ENCODE peak calls at places on chromosome X, in eight cellular contexts. C is neural progenitor cell, L is OCI-LY7, J is SK-N-SH, G is GM23338, U is PC-3, D is HCT116, P is hepatocyte. S is an unnamed sample.

GRCh38 chrX:68421651-68422050 is 11.6 kb downstream of the OPHN1 start:
- DNase-seq in C (no peak), L (no peak), J (no peak), G (no peak), U (no peak), D (no peak), P (no peak), S (no peak)

GRCh38 chrX:132199941-132200340 is 19.3 kb downstream of the RAP2C start:
- DNase-seq in C (no peak), L (no peak), J (no peak), G (no peak), U (peak; percentile 18), D (no peak), P (no peak), S (no peak)

GRCh38 chrX:130176354-130176776 is 4.6 kb downstream of the RAB33A start:
- DNase-seq in C (no peak), L (peak; percentile 63), J (no peak), G (no peak), U (no peak), D (no peak), P (no peak), S (peak; percentile 23)

GRCh38 chrX:15686818-15687685 is 22.4 kb upstream of the CLTRN start:
- DNase-seq in C (peak; percentile 80), L (peak; percentile 63), J (peak; percentile 63), G (peak; percentile 71), U (peak; percentile 81), D (peak; percentile 8), P (peak; percentile 84), S (peak; percentile 61)

GRCh38 chrX:37405954-37406353 is 56.8 kb downstream of the PRRG1 start:
- DNase-seq in C (no peak), L (no peak), J (no peak), G (no peak), U (no peak), D (no peak), P (no peak), S (no peak)

GRCh38 chrX:70030242-70030823 is 19.4 kb downstream of the AWAT2 start:
- DNase-seq in C (peak; percentile 71), L (peak; percentile 53), J (peak; percentile 52), G (peak; percentile 70), U (peak; percentile 69), D (peak; percentile 22), P (peak; percentile 62), S (peak; percentile 24)

GRCh38 chrX:77431227-77431626 is 16.0 kb upstream of the FGF16 start:
- DNase-seq in C (no peak), L (peak; percentile 8), J (no peak), G (peak; percentile 18), U (no peak), D (no peak), P (no peak), S (no peak)

GRCh38 chrX:131217878-131218486 is 71.1 kb downstream of the IGSF1 start:
- DNase-seq in C (no peak), L (no peak), J (no peak), G (no peak), U (no peak), D (no peak), P (peak; percentile 7), S (no peak)

GRCh38 chrX:69503835-69504625 is at the start of gene NALF2:
- DNase-seq in C (peak; percentile 90), L (peak; percentile 80), J (peak; percentile 86), G (peak; percentile 80), U (peak; percentile 50), D (peak; percentile 37), P (peak; percentile 79), S (peak; percentile 64)

GRCh38 chrX:9339603-9340569 is 125.0 kb upstream of the TBL1X start:
- DNase-seq in C (no peak), L (no peak), J (no peak), G (no peak), U (no peak), D (no peak), P (no peak), S (peak; percentile 86)

GRCh38 chrX:155046129-155046810 is 19.6 kb downstream of the FUNDC2 start:
- DNase-seq in C (no peak), L (no peak), J (no peak), G (no peak), U (no peak), D (no peak), P (no peak), S (no peak)

GRCh38 chrX:41332408-41332987 is 1.5 kb upstream of the DDX3X start:
- DNase-seq in C (no peak), L (peak; percentile 33), J (no peak), G (peak; percentile 24), U (no peak), D (no peak), P (peak; percentile 37), S (peak; percentile 23)

GRCh38 chrX:41108007-41108683 is 22.9 kb downstream of the USP9X start:
- DNase-seq in C (no peak), L (no peak), J (no peak), G (no peak), U (no peak), D (no peak), P (no peak), S (no peak)

GRCh38 chrX:16114640-16115039 is 8.7 kb upstream of the GRPR start:
- DNase-seq in C (no peak), L (no peak), J (no peak), G (no peak), U (no peak), D (no peak), P (no peak), S (no peak)

GRCh38 chrX:48474127-48474526 is 1.9 kb upstream of the FTSJ1 start:
- DNase-seq in C (peak; percentile 23), L (peak; percentile 31), J (peak; percentile 42), G (peak; percentile 44), U (peak; percentile 47), D (no peak), P (no peak), S (no peak)

GRCh38 chrX:9341305-9342201 is 123.3 kb upstream of the TBL1X start:
- DNase-seq in C (peak; percentile 47), L (peak; percentile 77), J (peak; percentile 63), G (peak; percentile 50), U (peak; percentile 59), D (no peak), P (peak; percentile 74), S (peak; percentile 82)

GRCh38 chrX:103329991-103330390 is at the start of gene TCEAL7:
- DNase-seq in C (peak; percentile 33), L (no peak), J (peak; percentile 81), G (peak; percentile 56), U (no peak), D (no peak), P (peak; percentile 14), S (no peak)

GRCh38 chrX:71081348-71082148 is 13.4 kb upstream of the SNX12 start:
- DNase-seq in C (no peak), L (no peak), J (no peak), G (no peak), U (peak; percentile 79), D (no peak), P (no peak), S (no peak)

GRCh38 chrX:87583679-87584078 is 66.1 kb downstream of the KLHL4 start:
- DNase-seq in C (peak; percentile 65), L (peak; percentile 0), J (peak; percentile 2), G (peak; percentile 72), U (peak; percentile 39), D (no peak), P (peak; percentile 46), S (peak; percentile 32)

GRCh38 chrX:75107863-75108509 is 48.1 kb downstream of the ABCB7 start:
- DNase-seq in C (no peak), L (no peak), J (no peak), G (peak; percentile 14), U (no peak), D (no peak), P (no peak), S (no peak)

GRCh38 chrX:30973784-30974427 is 84.9 kb upstream of the TAB3 start:
- DNase-seq in C (peak; percentile 14), L (no peak), J (no peak), G (peak; percentile 27), U (no peak), D (no peak), P (no peak), S (no peak)
- TF ChIP-seq CTCF in C (no peak), L (no peak), J (no peak), G (no peak), U (no peak), D (no peak), P (no peak), S (no peak)

GRCh38 chrX:141673946-141674345 is 24.6 kb downstream of the SPANXD start:
- DNase-seq in C (no peak), L (no peak), J (no peak), G (no peak), U (peak; percentile 65), D (no peak), P (no peak), S (no peak)

GRCh38 chrX:141669689-141670088 is 28.9 kb downstream of the SPANXD start:
- DNase-seq in C (no peak), L (no peak), J (no peak), G (no peak), U (no peak), D (no peak), P (no peak), S (no peak)

GRCh38 chrX:141662781-141663180 is 35.8 kb downstream of the SPANXD start:
- DNase-seq in C (no peak), L (no peak), J (no peak), G (no peak), U (no peak), D (no peak), P (no peak), S (no peak)

DNA sequence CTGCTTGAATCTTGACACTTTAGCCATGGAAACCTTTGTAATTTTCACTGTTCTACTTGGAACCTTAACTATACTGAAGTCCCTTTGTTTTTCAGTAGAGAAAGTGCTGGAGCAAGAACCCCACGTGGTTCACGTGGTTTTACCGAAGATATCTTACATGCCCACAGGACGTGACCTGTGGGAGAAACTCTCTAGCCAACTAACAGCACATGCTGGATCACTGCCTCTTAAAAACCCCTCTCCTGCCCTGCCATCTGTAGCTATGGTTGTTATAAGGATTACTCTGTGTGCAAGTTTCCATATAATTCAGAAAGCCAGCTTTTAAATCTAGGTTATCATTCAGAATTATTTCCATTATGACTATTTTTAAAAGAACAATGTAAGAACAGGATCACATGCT is 30.2 kb downstream of the SPANXD start:
- DNase-seq in C (no peak), L (no peak), J (no peak), G (no peak), U (no peak), D (no peak), P (no peak), S (no peak)
- TF ChIP-seq EZH2phosphoT487 in C (no peak), L (no peak), J (no peak), G (no peak), U (no peak), D (no peak), P (no peak), S (no peak)

GRCh38 chrX:21740329-21741274 is 17.3 kb downstream of the SMPX start:
- DNase-seq in C (peak; percentile 2), L (no peak), J (no peak), G (no peak), U (no peak), D (no peak), P (no peak), S (no peak)
- H3K4me2 ChIP-seq in C (no peak overlapping the region), L (no peak overlapping the region), J (no peak overlapping the region), G (no peak overlapping the region), U (no peak overlapping the region), D (no peak overlapping the region), P (no peak overlapping the region), S (no peak overlapping the region)

DNA sequence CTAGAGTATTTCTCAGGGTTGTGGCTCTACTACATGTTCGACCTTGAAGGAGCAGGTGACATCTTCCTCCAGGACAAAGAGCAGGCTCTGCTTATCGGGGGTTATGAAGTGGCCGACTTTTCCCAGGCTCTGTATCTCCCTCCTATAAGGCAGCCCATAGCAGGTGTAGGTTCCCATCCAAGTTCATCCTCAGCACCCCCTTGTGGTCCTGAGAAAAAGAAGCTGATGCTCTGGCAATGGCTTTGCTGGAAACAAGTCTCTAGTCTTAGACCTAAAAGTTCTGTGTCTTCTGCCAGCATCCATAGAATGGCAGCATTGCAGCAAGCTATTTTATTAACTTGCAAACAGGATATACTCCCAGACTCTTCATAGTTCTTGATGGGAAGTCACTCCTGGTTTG is 836.6 kb upstream of the PRKX start:
- DNase-seq in C (no peak), L (peak; percentile 3), J (peak; percentile 2), G (peak; percentile 40), U (peak; percentile 47), D (no peak), P (peak; percentile 16), S (no peak)
- TF ChIP-seq CTCF in C (peak; percentile 25), L (peak; percentile 42), J (no peak), G (peak; percentile 62), U (peak; percentile 55), D (no peak), P (peak; percentile 21), S (no peak)

S was measured in MM.1S.